ENCODE peak calls at places on chromosomes 6 and 20, in four cellular contexts. D is aorta; P is H9; Y is CD4-positive, alpha-beta memory T cell. I is an unnamed sample.
A peak's percentile ranks its signal among the peaks of the same experiment; 100 is the strongest.

GRCh38 chr6:38337819-38338465 is 301.8 kb downstream of the BTBD9 start:
- DNase-seq in D (no peak), P (no peak), Y (no peak), I (no peak)

GRCh38 chr6:24313477-24314141 is 44.2 kb downstream of the DCDC2 start:
- DNase-seq in D (no peak), P (peak; percentile 64), Y (no peak), I (no peak)

GRCh38 chr6:154403803-154404202 is 47.2 kb upstream of the IPCEF1 start:
- DNase-seq in D (peak; percentile 60), P (no peak), Y (no peak), I (no peak)

GRCh38 chr20:47120346-47120745 is 225.7 kb downstream of the EYA2 start:
- DNase-seq in D (no peak), P (no peak), Y (no peak), I (no peak)

GRCh38 chr6:164554700-164555479 is 754.5 kb downstream of the C6orf118 start:
- DNase-seq in D (no peak), P (no peak), Y (no peak), I (no peak)

GRCh38 chr6:150485559-150486517 is 113.8 kb upstream of the PLEKHG1 start:
- DNase-seq in D (no peak), P (no peak), Y (no peak), I (no peak)

GRCh38 chr6:116265081-116265829 is 11.4 kb upstream of the TSPYL4 start:
- DNase-seq in D (no peak), P (no peak), Y (no peak), I (no peak)

GRCh38 chr6:105388392-105388791 is 14.5 kb downstream of the PREP start:
- DNase-seq in D (no peak), P (no peak), Y (no peak), I (no peak)

GRCh38 chr6:137121401-137121997 is 51.9 kb downstream of the IL22RA2 start:
- DNase-seq in D (no peak), P (no peak), Y (no peak), I (no peak)

GRCh38 chr6:98672681-98673475 is 161.5 kb upstream of the POU3F2 start:
- DNase-seq in D (no peak), P (no peak), Y (no peak), I (no peak)

GRCh38 chr6:148422085-148422484 is 79.4 kb downstream of the SASH1 start:
- DNase-seq in D (no peak), P (no peak), Y (no peak), I (no peak)

GRCh38 chr6:137910424-137910834 is 43.4 kb downstream of the TNFAIP3 start:
- DNase-seq in D (peak; percentile 54), P (no peak), Y (no peak), I (no peak)

GRCh38 chr6:98669371-98669770 is 165.0 kb upstream of the POU3F2 start:
- DNase-seq in D (no peak), P (no peak), Y (no peak), I (no peak)

GRCh38 chr6:167045828-167046580 is 46.8 kb downstream of the CEP43 start:
- DNase-seq in D (no peak), P (no peak), Y (no peak), I (no peak)

GRCh38 chr20:7695622-7696021 is 244.6 kb downstream of the HAO1 start:
- DNase-seq in D (no peak), P (no peak), Y (no peak), I (no peak)

GRCh38 chr20:20358801-20359200 is 9.1 kb upstream of the INSM1 start:
- DNase-seq in D (no peak), P (no peak), Y (no peak), I (no peak)

GRCh38 chr20:20362774-20363435 is 5.0 kb upstream of the INSM1 start:
- DNase-seq in D (no peak), P (peak; percentile 76), Y (no peak), I (no peak)

GRCh38 chr20:20359628-20360027 is 8.3 kb upstream of the INSM1 start:
- DNase-seq in D (no peak), P (no peak), Y (no peak), I (no peak)

GRCh38 chr20:20363449-20364015 is 4.4 kb upstream of the INSM1 start:
- DNase-seq in D (no peak), P (peak; percentile 58), Y (no peak), I (no peak)

DNA sequence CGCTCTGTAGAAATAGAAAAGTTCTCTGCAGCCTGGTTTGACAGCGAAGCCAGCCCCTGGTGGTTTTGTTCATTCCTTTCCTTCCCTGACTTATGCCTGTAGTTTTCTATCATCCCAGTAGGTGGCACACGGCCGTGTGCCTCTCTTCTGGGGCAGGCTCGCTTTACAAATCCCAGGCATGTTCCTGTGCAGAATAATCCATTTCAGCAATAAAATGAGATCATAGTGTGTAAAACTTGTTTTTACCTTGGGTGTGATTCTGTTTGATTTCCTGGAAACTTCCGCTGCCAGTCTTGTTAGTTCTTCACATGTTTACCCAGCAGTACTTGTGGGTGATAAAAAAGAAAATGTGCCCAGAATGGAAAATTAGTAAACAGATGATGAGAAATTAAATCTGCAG is 7.4 kb upstream of the INSM1 start:
- DNase-seq in D (no peak), P (peak; percentile 52), Y (no peak), I (no peak)
- H3K27me3 ChIP-seq in D (no peaks in the 10 kb centered on the region), P (peaks cover 24% of the 10 kb centered on the region), Y (peaks cover 5% of the 10 kb centered on the region), I (no peaks in the 10 kb centered on the region)

GRCh38 chr20:53579266-53579580 is 14.4 kb downstream of the ZNF217 start:
- DNase-seq in D (no peak), P (no peak), Y (no peak), I (no peak)
- H3K4me1 ChIP-seq in D (no peaks in the 10 kb centered on the region), P (no peaks in the 10 kb centered on the region), Y (peaks cover 97% of the 10 kb centered on the region), I (peaks cover 80% of the 10 kb centered on the region)

DNA sequence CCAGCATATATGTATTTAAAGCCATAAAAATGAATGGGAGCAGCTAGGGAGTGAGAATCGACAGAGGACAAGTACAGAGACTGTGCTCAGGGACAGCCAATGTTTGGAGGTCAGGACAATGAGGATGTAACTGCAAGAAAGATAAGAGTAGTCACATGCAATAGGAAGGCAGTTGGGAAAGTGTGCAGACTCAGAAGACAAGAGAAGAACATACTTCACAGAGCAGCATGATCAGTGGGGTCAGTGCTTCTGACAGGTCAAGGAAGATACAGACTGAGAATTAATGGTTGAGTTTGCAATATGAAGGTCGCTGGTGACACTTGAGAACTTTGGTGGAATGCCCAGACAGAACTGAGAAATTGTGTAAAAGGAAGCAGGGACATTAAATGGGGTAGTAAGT is 25.1 kb downstream of the PLAGL1 start:
- DNase-seq in D (no peak), P (no peak), Y (no peak), I (no peak)
- H3K27me3 ChIP-seq in D (no peaks in the 10 kb centered on the region), P (no peaks in the 10 kb centered on the region), Y (no peaks in the 10 kb centered on the region), I (no peaks in the 10 kb centered on the region)

DNA sequence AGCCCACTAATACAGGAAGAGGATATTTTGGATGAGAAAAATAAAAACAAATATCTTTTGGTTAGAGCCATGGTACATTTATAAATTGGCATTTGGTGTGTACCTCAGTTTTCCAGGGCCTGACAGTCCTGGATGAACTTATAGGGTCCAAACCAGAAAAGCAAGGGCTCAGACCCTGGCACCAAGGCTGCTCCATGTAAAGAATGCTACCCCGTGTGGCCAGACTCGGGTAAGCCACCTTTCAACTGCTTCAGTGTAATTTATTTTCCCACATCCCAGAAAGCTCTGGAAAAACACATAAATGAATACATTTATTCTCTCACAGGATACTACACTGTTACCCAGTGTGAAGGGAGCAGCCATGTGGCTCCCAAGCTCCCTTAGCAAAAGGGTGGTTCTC is 13.9 kb downstream of the MRPL14 start:
- DNase-seq in D (no peak), P (no peak), Y (no peak), I (no peak)
- H3K4me1 ChIP-seq in D (peaks cover 4% of the 10 kb centered on the region), P (no peaks in the 10 kb centered on the region), Y (peaks cover 27% of the 10 kb centered on the region), I (peaks cover 4% of the 10 kb centered on the region)

GRCh38 chr6:50708664-50709365 is 4.5 kb upstream of the TFAP2D start:
- DNase-seq in D (no peak), P (no peak), Y (no peak), I (no peak)
- H3K27me3 ChIP-seq in D (no peaks in the 10 kb centered on the region), P (peaks cover 88% of the 10 kb centered on the region), Y (no peaks in the 10 kb centered on the region), I (no peaks in the 10 kb centered on the region)

DNA sequence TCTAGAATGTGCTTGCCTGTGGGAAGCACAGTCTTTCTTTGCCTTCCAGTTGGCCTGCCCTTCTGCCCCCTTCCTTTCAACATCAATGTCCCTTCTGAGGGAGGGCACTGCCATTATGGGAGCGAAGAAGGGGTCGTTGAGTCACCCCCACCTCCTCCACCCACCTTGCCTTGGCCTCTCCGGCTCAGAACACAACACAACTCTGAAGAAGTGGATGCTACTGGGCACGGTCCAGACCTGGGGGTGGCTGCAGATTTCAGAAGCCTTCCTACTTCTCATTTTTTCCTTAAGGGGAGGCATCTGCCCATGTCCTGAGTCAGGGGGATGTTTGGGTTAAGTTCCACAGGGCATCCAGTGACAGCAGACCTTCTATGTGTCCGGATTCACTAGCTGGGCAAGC is 72.1 kb downstream of the GFOD1 start:
- DNase-seq in D (no peak), P (no peak), Y (no peak), I (no peak)
- H3K4me1 ChIP-seq in D (no peaks in the 10 kb centered on the region), P (peaks cover 11% of the 10 kb centered on the region), Y (no peaks in the 10 kb centered on the region), I (no peaks in the 10 kb centered on the region)

GRCh38 chr20:58218665-58219341 is 9.7 kb downstream of the ANKRD60 start:
- DNase-seq in D (no peak), P (no peak), Y (no peak), I (no peak)
- H3K27me3 ChIP-seq in D (no peaks in the 10 kb centered on the region), P (no peaks in the 10 kb centered on the region), Y (peaks cover 8% of the 10 kb centered on the region), I (no peaks in the 10 kb centered on the region)

DNA sequence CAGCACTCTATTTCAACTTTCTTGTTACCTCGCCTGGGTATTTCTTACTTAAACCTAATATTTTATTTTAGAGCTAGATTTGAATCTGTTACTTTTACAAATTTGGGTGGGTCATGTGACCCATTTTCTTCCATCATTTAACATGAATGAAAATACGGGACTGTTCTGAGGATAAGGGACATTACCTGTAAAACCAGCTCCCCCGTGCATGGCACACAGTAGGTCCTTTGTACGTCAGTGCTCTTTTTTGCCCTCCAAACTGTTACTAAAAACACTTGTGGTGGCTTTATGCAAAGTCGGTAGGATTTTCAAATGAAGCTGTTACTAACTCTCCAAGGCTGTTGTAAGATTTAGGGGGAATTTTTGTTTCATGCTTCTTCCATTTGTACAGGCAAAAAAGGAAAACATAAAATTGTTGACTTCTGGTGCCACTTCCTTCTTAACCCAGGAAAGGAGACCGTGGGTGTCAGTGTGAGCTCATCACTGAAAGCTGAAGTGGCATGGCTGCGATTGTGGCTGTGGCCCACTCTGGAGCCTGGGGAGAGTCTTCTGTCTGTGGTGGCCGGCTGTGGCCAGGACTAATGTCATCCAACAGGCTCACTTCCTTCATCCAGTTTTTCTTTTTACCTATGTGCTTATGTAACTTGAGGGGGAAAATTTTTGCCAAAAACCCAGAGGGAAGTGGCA is 40.2 kb upstream of the PXDC1 start:
- DNase-seq in D (no peak), P (no peak), Y (no peak), I (no peak)
- H3K4me1 ChIP-seq in D (no peaks in the 10 kb centered on the region), P (peaks cover 2% of the 10 kb centered on the region), Y (no peaks in the 10 kb centered on the region), I (no peaks in the 10 kb centered on the region)

DNA sequence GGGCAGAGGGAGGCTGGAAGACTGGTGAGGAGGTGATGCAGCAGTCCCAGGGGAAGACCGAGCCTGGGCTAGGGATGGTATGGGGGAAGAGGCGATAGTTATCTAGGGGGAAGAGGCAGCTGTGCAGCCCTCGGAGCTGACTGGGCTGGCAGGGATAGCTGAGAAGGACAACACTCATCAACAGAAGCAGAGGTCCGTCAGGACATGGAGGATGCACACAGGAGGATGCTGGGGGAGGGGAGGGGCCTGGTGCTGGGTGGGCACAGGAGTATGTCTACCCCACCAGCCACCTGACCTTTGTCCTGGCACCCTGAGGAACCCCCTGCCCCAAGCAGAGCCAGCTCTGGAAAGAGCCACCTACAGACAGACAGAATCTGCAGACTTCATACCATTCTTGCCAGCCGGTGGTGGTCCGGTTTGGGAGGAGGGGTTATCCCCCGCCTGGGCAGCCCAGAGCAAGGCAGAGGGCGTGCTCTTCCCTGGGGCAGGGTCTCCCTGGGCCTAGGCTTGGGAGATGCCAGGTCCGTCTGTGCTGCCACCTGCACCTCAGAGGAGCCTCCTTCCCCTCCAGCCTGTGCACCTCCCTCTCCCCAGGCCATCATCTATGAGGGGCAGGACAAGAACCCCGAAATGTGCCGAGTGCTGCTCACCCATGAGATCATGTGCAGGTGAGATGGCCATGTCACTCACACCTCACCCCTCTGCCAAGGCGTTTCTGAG is 14.9 kb downstream of the EBF4 start:
- DNase-seq in D (no peak), P (no peak), Y (no peak), I (no peak)
- H3K27me3 ChIP-seq in D (no peaks in the 10 kb centered on the region), P (peaks cover 3% of the 10 kb centered on the region), Y (no peaks in the 10 kb centered on the region), I (no peaks in the 10 kb centered on the region)

I was measured in CD8-positive, alpha-beta T cell.